ENCODE peak calls at places on chromosomes 5 and 9, in five cellular contexts. M is NCI-H1092, O is omental fat pad, I is H9, V is AG09309. H is an unnamed sample.
A peak's percentile ranks its signal among the peaks of the same experiment; 100 is the strongest.

GRCh38 chr5:130923543-130924159 is 241.4 kb downstream of the HINT1 start:
- DNase-seq in O (no peak), I (no peak), M (no peak), V (peak; percentile 5), H (no peak)

GRCh38 chr5:169691473-169691872 is 54.4 kb downstream of the DOCK2 start:
- DNase-seq in I (no peak), M (no peak), O (no peak), V (no peak), H (no peak)

GRCh38 chr9:134748637-134749036 is 107.0 kb downstream of the COL5A1 start:
- DNase-seq in V (no peak), O (no peak), I (no peak), M (peak; percentile 35), H (no peak)

GRCh38 chr9:97596906-97597305 is 36.3 kb downstream of the TSTD2 start:
- DNase-seq in M (no peak), I (no peak), O (no peak), V (no peak), H (no peak)

GRCh38 chr5:83924891-83925290 is 204.2 kb upstream of the HAPLN1 start:
- DNase-seq in M (no peak), V (no peak), O (no peak), I (no peak), H (no peak)

GRCh38 chr5:148840531-148840930 is 14.1 kb downstream of the ADRB2 start:
- DNase-seq in M (no peak), O (no peak), V (no peak), I (no peak), H (no peak)

GRCh38 chr5:139903805-139904565 is 108.4 kb downstream of the PSD2 start:
- DNase-seq in I (peak; percentile 56), O (no peak), M (no peak), V (no peak), H (peak; percentile 55)

GRCh38 chr5:177453852-177454396 is 7.3 kb downstream of the PRR7 start:
- DNase-seq in V (no peak), M (no peak), O (no peak), I (no peak), H (no peak)

GRCh38 chr5:149957855-149958254 is 2.7 kb upstream of the SLC26A2 start:
- DNase-seq in V (no peak), M (no peak), O (no peak), I (no peak), H (no peak)

GRCh38 chr5:9156282-9156681 is 389.6 kb downstream of the SEMA5A start:
- DNase-seq in I (peak; percentile 69), V (peak; percentile 54), M (no peak), O (no peak), H (peak; percentile 91)

GRCh38 chr5:53180971-53181370 is 71.4 kb upstream of the MOCS2 start:
- DNase-seq in M (no peak), O (no peak), V (no peak), I (no peak), H (no peak)

GRCh38 chr5:67809589-67809988 is 406.0 kb upstream of the PIK3R1 start:
- DNase-seq in O (no peak), I (no peak), V (no peak), M (no peak), H (no peak)

GRCh38 chr5:105952875-105953274 is 1717.9 kb downstream of the EFNA5 start:
- DNase-seq in M (peak; percentile 91), O (no peak), I (no peak), V (no peak), H (no peak)

GRCh38 chr9:92715488-92716231 is 45.7 kb upstream of the IPPK start:
- DNase-seq in I (no peak), M (no peak), O (no peak), V (no peak), H (no peak)

GRCh38 chr9:136400038-136400834 is at the start of gene SNAPC4:
- DNase-seq in I (peak; percentile 92), M (peak; percentile 81), O (peak; percentile 60), V (peak; percentile 11), H (peak; percentile 93)

GRCh38 chr9:113973963-113974413 is 97.9 kb downstream of the ZNF618 start:
- DNase-seq in O (no peak), I (no peak), M (no peak), V (no peak), H (peak; percentile 33)

GRCh38 chr9:88933607-88934379 is 57.5 kb upstream of the S1PR3 start:
- DNase-seq in O (no peak), M (no peak), V (no peak), I (no peak), H (no peak)

GRCh38 chr5:69265931-69266330 is 31.2 kb downstream of the CDK7 start:
- DNase-seq in I (peak; percentile 88), M (no peak), V (no peak), O (no peak), H (peak; percentile 87)

GRCh38 chr5:127757576-127757975 is 54.4 kb downstream of the CCDC192 start:
- DNase-seq in O (no peak), I (no peak), M (no peak), V (peak; percentile 55), H (peak; percentile 59)

GRCh38 chr9:107749787-107750444 is 260.3 kb upstream of the KLF4 start:
- DNase-seq in M (peak; percentile 36), I (peak; percentile 79), O (peak; percentile 79), V (peak; percentile 86), H (peak; percentile 85)

GRCh38 chr5:91072891-91073290 is 310.2 kb downstream of the ARRDC3 start:
- DNase-seq in I (no peak), O (no peak), M (no peak), V (peak; percentile 70), H (no peak)

GRCh38 chr9:76852026-76852425 is 53.9 kb downstream of the PRUNE2 start:
- DNase-seq in M (no peak), I (no peak), V (no peak), O (no peak), H (no peak)

GRCh38 chr5:135107101-135107500 is 73.1 kb upstream of the PITX1 start:
- DNase-seq in M (no peak), I (no peak), V (no peak), O (no peak), H (no peak)

GRCh38 chr9:109556786-109557185 is 58.7 kb upstream of the PTPN3 start:
- DNase-seq in O (no peak), V (no peak), M (no peak), I (no peak), H (no peak)

GRCh38 chr5:151243564-151243963 is 9.4 kb upstream of the GM2A start:
- DNase-seq in M (no peak), I (no peak), O (no peak), V (no peak), H (no peak)

GRCh38 chr5:14250094-14250777 is 107.1 kb downstream of the TRIO start:
- DNase-seq in O (peak; percentile 49), M (peak; percentile 69), I (no peak), V (no peak), H (peak; percentile 88)

GRCh38 chr9:70137577-70137976 is 93.9 kb downstream of the MAMDC2 start:
- DNase-seq in M (no peak), I (no peak), V (no peak), O (no peak), H (no peak)

H was measured in mesendoderm.